ENCODE peak calls at places on chromosomes 5 and 9, in four cellular contexts. One of them, this sample, is unnamed. For H3K4me1, the result is how much of the 10 kb centered on the place peaks cover.

GRCh38 chr5:72353046-72353445 is 32.9 kb downstream of the PTCD2 start:
- DNase-seq in trophoblast cell: no peak
- DNase-seq in H9: no peak
- DNase-seq in H1: no peak
- DNase-seq in this sample: peak

GRCh38 chr9:125183054-125183453 is 6.5 kb downstream of the PPP6C start:
- DNase-seq in trophoblast cell: peak
- DNase-seq in H9: no peak
- DNase-seq in H1: no peak
- DNase-seq in this sample: peak

GRCh38 chr9:121192959-121193645 is 8.6 kb downstream of the RAB14 start:
- DNase-seq in trophoblast cell: no peak
- DNase-seq in H9: no peak
- DNase-seq in H1: no peak
- DNase-seq in this sample: peak

GRCh38 chr9:126788046-126788445 is 16.8 kb upstream of the ZBTB43 start:
- DNase-seq in trophoblast cell: no peak
- DNase-seq in H9: no peak
- DNase-seq in H1: no peak
- DNase-seq in this sample: no peak

GRCh38 chr5:28954074-28954473 is 1915.7 kb upstream of the CDH9 start:
- DNase-seq in trophoblast cell: no peak
- DNase-seq in H9: no peak
- DNase-seq in H1: no peak
- DNase-seq in this sample: no peak

GRCh38 chr5:177403194-177403825 is 2.8 kb upstream of the PFN3 start:
- DNase-seq in trophoblast cell: peak
- DNase-seq in H9: peak
- DNase-seq in H1: no peak
- DNase-seq in this sample: peak

GRCh38 chr5:76855961-76856360 is 6.1 kb downstream of the S100Z start:
- DNase-seq in trophoblast cell: no peak
- DNase-seq in H9: no peak
- DNase-seq in H1: no peak
- DNase-seq in this sample: no peak

GRCh38 chr5:21895766-21896165 is 957.4 kb downstream of the CDH12 start:
- DNase-seq in trophoblast cell: no peak
- DNase-seq in H9: no peak
- DNase-seq in H1: no peak
- DNase-seq in this sample: no peak

GRCh38 chr5:125499969-125500368 is 753.5 kb upstream of the ZNF608 start:
- DNase-seq in trophoblast cell: no peak
- DNase-seq in H9: no peak
- DNase-seq in H1: no peak
- DNase-seq in this sample: no peak

GRCh38 chr9:90857103-90857502 is 55.5 kb downstream of the SYK start:
- DNase-seq in trophoblast cell: no peak
- DNase-seq in H9: peak
- DNase-seq in H1: no peak
- DNase-seq in this sample: no peak

GRCh38 chr9:130290353-130291181 is 25.0 kb downstream of the HMCN2 start:
- DNase-seq in trophoblast cell: no peak
- DNase-seq in H9: no peak
- DNase-seq in H1: no peak
- DNase-seq in this sample: no peak

GRCh38 chr9:135098400-135099105 is 11.1 kb downstream of the OLFM1 start:
- DNase-seq in trophoblast cell: peak
- DNase-seq in H9: peak
- DNase-seq in H1: peak
- DNase-seq in this sample: no peak

GRCh38 chr9:126380447-126380846 is 53.8 kb downstream of the MVB12B start:
- DNase-seq in trophoblast cell: no peak
- DNase-seq in H9: peak
- DNase-seq in H1: no peak
- DNase-seq in this sample: no peak

GRCh38 chr5:37791321-37791720 is 48.5 kb downstream of the GDNF start:
- DNase-seq in trophoblast cell: peak
- DNase-seq in H9: no peak
- DNase-seq in H1: no peak
- DNase-seq in this sample: no peak

GRCh38 chr9:133489253-133490190 is 10.6 kb upstream of the SLC2A6 start:
- DNase-seq in trophoblast cell: no peak
- DNase-seq in H9: no peak
- DNase-seq in H1: no peak
- DNase-seq in this sample: peak

GRCh38 chr9:133488686-133489252 is 9.9 kb upstream of the SLC2A6 start:
- DNase-seq in trophoblast cell: no peak
- DNase-seq in H9: no peak
- DNase-seq in H1: no peak
- DNase-seq in this sample: no peak

GRCh38 chr9:133490865-133491655 is 12.2 kb upstream of the SLC2A6 start:
- DNase-seq in trophoblast cell: no peak
- DNase-seq in H9: no peak
- DNase-seq in H1: no peak
- DNase-seq in this sample: no peak

GRCh38 chr9:133491656-133491925 is 12.7 kb upstream of the SLC2A6 start:
- DNase-seq in trophoblast cell: no peak
- DNase-seq in H9: no peak
- DNase-seq in H1: no peak
- DNase-seq in this sample: no peak

GRCh38 chr9:133490201-133490681 is 11.3 kb upstream of the SLC2A6 start:
- DNase-seq in trophoblast cell: no peak
- DNase-seq in H9: no peak
- DNase-seq in H1: no peak
- DNase-seq in this sample: no peak
- H3K23ac ChIP-seq in trophoblast cell: no peak
- H3K23ac ChIP-seq in H9: no peak
- H3K23ac ChIP-seq in H1: no peak
- H3K23ac ChIP-seq in this sample: no peak

GRCh38 chr9:93194584-93194983 is 10.6 kb downstream of the WNK2 start:
- DNase-seq in trophoblast cell: no peak
- DNase-seq in H9: no peak
- DNase-seq in H1: no peak
- DNase-seq in this sample: no peak
- H3K4me1 ChIP-seq in trophoblast cell: under half
- H3K4me1 ChIP-seq in H9: under half
- H3K4me1 ChIP-seq in H1: under half
- H3K4me1 ChIP-seq in this sample: under half

GRCh38 chr9:115008536-115008935 is 78.1 kb upstream of the TNFSF8 start:
- DNase-seq in trophoblast cell: peak
- DNase-seq in H9: no peak
- DNase-seq in H1: no peak
- DNase-seq in this sample: peak
- H3K23ac ChIP-seq in trophoblast cell: no peak
- H3K23ac ChIP-seq in H9: no peak
- H3K23ac ChIP-seq in H1: no peak
- H3K23ac ChIP-seq in this sample: no peak

DNA sequence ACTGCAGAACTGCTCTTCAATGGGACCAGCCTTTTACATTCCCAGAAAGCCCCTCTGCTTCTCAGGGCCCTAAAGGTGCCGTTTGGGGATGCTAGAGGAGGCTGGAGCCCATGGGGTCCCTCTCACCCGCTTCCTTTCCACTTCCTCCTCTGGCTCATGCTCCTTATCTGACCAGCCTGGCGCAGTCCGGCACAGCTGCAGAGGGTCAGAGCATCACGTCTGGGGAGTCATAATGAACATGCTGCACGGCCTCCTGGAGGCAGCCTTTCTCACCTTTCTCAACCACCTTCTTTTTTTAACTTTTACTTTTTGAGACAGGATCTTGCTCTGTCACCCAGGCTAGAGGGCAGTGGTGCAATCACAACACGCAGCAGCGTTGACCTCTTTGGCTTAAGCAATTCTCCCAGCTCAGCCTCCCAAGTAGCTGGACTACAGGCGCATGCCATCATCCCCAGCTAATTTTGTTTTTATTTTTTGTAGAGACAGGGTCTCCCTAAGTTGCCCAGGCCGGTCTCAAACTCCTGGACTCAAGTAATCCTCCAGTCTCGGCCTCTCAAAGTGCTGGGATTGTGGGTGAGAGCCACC is 15.1 kb upstream of the TCF7 start:
- DNase-seq in trophoblast cell: no peak
- DNase-seq in H9: no peak
- DNase-seq in H1: no peak
- DNase-seq in this sample: no peak
- H3K4me1 ChIP-seq in trophoblast cell: under half
- H3K4me1 ChIP-seq in H9: under half
- H3K4me1 ChIP-seq in H1: under half
- H3K4me1 ChIP-seq in this sample: under half

GRCh38 chr9:136147038-136147889 is 28.6 kb upstream of the TMEM250 start:
- DNase-seq in trophoblast cell: no peak
- DNase-seq in H9: no peak
- DNase-seq in H1: no peak
- DNase-seq in this sample: no peak

GRCh38 chr9:136144450-136144849 is 25.8 kb upstream of the TMEM250 start:
- DNase-seq in trophoblast cell: no peak
- DNase-seq in H9: no peak
- DNase-seq in H1: no peak
- DNase-seq in this sample: no peak

GRCh38 chr9:136147890-136148714 is 29.4 kb upstream of the TMEM250 start:
- DNase-seq in trophoblast cell: no peak
- DNase-seq in H9: no peak
- DNase-seq in H1: no peak
- DNase-seq in this sample: no peak

GRCh38 chr9:136145580-136145979 is 26.9 kb upstream of the TMEM250 start:
- DNase-seq in trophoblast cell: no peak
- DNase-seq in H9: no peak
- DNase-seq in H1: no peak
- DNase-seq in this sample: no peak

DNA sequence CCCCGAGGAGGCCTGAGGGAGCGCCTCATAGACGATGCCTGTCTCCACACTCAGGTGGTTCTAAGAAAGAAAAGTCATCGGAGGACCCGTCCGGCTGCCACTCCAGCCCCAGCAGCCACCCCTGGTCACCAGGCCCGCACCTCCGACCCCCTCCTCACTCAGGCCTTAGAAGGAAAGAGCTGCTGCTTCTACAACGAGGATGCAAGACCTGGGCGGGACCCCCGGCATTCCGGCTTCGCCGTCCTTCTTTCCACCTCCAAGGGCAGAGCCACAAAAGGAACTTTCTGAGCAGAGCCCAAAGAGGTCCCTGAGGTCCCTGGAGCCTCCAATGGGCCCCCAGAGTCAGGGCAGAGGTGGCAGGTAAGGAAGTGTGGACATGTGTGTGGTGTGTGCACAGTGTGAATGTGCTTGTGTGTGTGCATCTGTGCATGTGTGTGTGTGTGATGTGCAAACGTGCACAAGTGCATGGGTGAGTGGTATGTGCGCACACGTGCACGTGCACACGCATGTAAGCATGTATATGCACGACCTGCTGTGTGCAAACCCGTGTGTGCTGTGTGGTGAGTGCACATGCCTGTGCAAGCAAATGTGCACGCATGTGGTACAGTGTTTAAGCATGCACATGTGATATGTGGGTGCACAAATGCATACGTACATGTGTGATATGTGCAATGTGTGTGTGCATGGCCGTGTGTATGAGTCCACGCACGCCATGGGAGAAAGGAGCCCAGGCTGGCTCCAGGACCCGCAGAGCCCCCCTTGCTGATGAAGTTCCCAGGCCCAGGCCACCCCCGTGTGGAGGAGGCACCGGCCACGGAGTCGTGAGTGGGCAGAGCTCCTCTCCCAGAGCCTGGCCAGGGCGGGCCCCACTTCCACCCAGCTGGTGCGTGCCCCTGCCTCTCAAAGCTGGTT is 27.7 kb upstream of the TMEM250 start:
- DNase-seq in trophoblast cell: no peak
- DNase-seq in H9: no peak
- DNase-seq in H1: no peak
- DNase-seq in this sample: no peak
- H3K23ac ChIP-seq in trophoblast cell: peak
- H3K23ac ChIP-seq in H9: no peak
- H3K23ac ChIP-seq in H1: no peak
- H3K23ac ChIP-seq in this sample: no peak

DNA sequence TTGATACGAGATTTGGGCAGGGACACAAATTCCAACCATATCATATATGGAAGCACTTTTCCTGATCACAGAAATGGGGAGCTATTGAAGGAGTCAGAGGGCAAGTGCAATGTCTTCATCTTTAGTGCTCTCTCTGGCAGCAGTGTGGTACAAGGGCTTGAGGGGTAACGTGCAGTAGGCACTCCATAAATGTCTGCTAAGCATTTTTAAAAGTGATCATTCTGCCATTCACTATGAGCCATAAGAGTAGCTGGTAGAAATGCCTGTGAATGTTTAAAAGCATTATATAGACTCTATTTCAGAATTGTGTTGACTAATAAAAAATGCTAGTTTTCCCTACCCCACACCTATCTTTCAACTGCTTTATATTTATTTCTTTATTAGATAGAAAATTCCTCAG is 61.1 kb upstream of the DHFR start:
- DNase-seq in trophoblast cell: no peak
- DNase-seq in H9: no peak
- DNase-seq in H1: no peak
- DNase-seq in this sample: no peak
- H3K4me1 ChIP-seq in trophoblast cell: under half
- H3K4me1 ChIP-seq in H9: under half
- H3K4me1 ChIP-seq in H1: under half
- H3K4me1 ChIP-seq in this sample: under half

DNA sequence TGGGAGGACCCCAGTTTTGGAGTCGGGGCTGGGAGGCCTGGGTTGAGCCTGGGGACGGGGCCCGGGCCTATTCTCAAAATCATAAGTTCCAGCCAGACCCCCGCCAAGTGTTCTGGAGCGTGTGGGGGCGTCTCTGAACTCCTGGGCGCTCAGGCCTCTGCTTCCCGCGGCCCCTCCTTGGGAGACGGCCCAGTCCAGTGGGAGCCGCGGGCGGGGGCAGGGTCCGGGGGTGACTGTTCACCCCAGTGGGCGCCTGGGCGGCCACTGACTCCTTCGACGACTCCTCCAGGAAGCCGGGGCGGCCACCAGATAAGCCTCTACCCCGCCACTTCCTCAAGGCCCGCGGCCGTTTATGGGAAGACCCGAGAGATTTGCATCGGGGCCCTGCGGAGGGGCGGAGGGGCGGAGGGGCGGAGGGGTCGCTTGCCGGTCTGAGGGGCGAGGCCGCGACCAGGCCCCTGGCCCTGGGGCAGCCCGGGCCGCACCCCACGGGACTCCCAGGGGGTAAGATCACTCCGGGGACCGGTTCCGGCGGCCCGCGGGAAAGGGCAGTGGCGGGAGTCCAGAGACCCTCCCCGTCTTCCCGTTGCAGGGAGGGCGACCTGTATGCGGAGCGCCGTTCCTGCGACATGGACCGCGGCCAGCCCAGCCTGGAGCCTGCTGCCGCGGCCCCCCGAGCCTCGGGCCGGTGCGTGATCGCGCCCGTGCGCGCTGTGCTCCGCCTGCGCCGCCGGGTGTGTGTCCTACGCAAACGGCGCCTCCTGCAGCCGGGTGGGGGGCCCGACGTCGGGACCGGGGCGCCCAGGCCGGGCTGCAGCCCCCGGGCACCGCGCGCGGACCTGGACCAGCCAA is 761 bp downstream of the TOR4A start:
- DNase-seq in trophoblast cell: no peak
- DNase-seq in H9: peak
- DNase-seq in H1: no peak
- DNase-seq in this sample: no peak
- H3K23ac ChIP-seq in trophoblast cell: no peak
- H3K23ac ChIP-seq in H9: no peak
- H3K23ac ChIP-seq in H1: no peak
- H3K23ac ChIP-seq in this sample: peak